ENCODE peak calls at places on chromosome 2, in four cellular contexts. K is tibial artery, J is OCI-LY7, N is iPS DF 6.9. R is an unnamed sample.

GRCh38 chr2:104487381-104487780 is 366.5 kb upstream of the POU3F3 start:
- DNase-seq in K (no peak), J (no peak), N (no peak), R (no peak)

GRCh38 chr2:75896779-75897366 is 186.2 kb upstream of the GCFC2 start:
- DNase-seq in J (peak), N (peak), K (no peak), R (no peak)

GRCh38 chr2:38702413-38702812 is 36.5 kb downstream of the GALM start:
- DNase-seq in J (no peak), N (no peak), K (peak), R (no peak)

GRCh38 chr2:60297296-60298010 is 256.0 kb downstream of the BCL11A start:
- DNase-seq in J (no peak), K (no peak), N (no peak), R (no peak)

GRCh38 chr2:136116813-136117390 is 1.0 kb downstream of the CXCR4 start:
- DNase-seq in K (no peak), N (no peak), J (peak), R (peak)

GRCh38 chr2:112140899-112141622 is 2.9 kb downstream of the FBLN7 start:
- DNase-seq in J (no peak), K (no peak), N (no peak), R (no peak)

GRCh38 chr2:182133195-182133891 is 147.7 kb downstream of the PPP1R1C start:
- DNase-seq in K (no peak), N (no peak), J (no peak), R (no peak)

GRCh38 chr2:10469301-10469700 is 21.2 kb upstream of the ODC1 start:
- DNase-seq in K (peak), N (no peak), J (no peak), R (no peak)

GRCh38 chr2:240929364-240930095 is 23.4 kb downstream of the CROCC2 start:
- DNase-seq in J (no peak), N (no peak), K (no peak), R (no peak)

GRCh38 chr2:73759287-73759764 is 20.6 kb downstream of the DUSP11 start:
- DNase-seq in K (no peak), N (no peak), J (no peak), R (no peak)

GRCh38 chr2:199760574-199760973 is 90.4 kb downstream of the FTCDNL1 start:
- DNase-seq in K (no peak), J (no peak), N (no peak), R (no peak)

GRCh38 chr2:238097201-238097987 is 2.7 kb upstream of the ESPNL start:
- DNase-seq in N (no peak), J (no peak), K (no peak), R (no peak)

GRCh38 chr2:217835931-217836881 is 166.6 kb downstream of the TNS1 start:
- DNase-seq in K (peak), N (no peak), J (no peak), R (peak)

GRCh38 chr2:36380624-36381481 is 25.3 kb downstream of the CRIM1 start:
- DNase-seq in K (peak), N (no peak), J (no peak), R (peak)

GRCh38 chr2:161228511-161229240 is 68.4 kb downstream of the TANK start:
- DNase-seq in J (no peak), N (no peak), K (no peak), R (no peak)

GRCh38 chr2:165428996-165429395 is 40.5 kb upstream of the CSRNP3 start:
- DNase-seq in K (no peak), N (no peak), J (no peak), R (no peak)

GRCh38 chr2:33392366-33392765 is 84.1 kb upstream of the RASGRP3 start:
- DNase-seq in N (no peak), J (no peak), K (no peak), R (no peak)

GRCh38 chr2:19569300-19569791 is 210.9 kb upstream of the OSR1 start:
- DNase-seq in J (no peak), K (no peak), N (no peak), R (no peak)

GRCh38 chr2:23027396-23027795 is 357.6 kb upstream of the KLHL29 start:
- DNase-seq in J (no peak), N (no peak), K (no peak), R (no peak)

GRCh38 chr2:226023383-226023782 is 623.9 kb downstream of the NYAP2 start:
- DNase-seq in K (no peak), J (peak), N (peak), R (no peak)

GRCh38 chr2:203685081-203685621 is 21.3 kb upstream of the CD28 start:
- DNase-seq in N (no peak), J (no peak), K (no peak), R (peak)

GRCh38 chr2:159606287-159606686 is 10.1 kb downstream of the BAZ2B start:
- DNase-seq in J (no peak), K (no peak), N (no peak), R (no peak)

GRCh38 chr2:205407984-205408383 is 274.3 kb upstream of the NRP2 start:
- DNase-seq in K (no peak), J (no peak), N (no peak), R (no peak)

DNA sequence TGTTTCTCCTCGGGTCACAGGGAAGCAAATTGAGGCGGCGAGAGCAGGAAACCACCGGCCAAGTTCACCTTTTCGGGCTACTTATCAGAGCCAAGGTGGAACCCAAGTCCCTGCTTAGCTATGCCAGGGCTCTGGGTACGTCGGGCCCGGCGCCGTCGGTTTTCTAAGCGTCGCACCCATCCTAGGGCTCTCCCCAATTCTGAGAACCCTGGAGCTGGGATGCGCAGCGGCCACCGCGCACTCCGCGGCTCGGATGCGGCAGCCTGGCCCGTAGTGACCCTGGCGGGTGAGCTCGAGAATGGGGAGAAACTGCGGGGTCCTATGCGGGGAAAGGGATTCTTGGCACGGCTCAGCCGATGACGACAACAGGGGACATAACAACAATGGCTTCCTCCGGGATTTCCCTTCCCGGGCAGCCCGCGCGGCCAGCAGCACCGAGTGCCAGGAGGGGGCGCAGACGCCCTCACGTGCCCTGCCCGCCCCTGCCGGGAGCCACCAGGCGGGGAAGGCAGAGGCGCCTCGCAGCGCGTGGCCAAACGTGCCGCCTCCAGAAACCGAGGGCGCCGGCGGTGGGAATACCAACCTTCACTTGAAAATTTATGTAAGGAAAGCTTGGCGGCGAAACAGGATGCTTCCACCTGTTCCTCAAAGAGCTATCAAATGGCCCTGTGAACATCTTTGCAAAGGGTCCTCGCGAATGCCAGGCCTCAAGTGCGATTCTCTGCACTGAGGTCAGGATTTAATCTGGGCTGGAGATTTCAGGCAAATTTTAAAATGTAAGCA is 2.1 kb upstream of the SLC30A3 start:
- DNase-seq in K (no peak), J (peak), N (no peak), R (peak)
- H3K4me3 ChIP-seq in K (peak), J (peak), N (peak), R (no peak)

DNA sequence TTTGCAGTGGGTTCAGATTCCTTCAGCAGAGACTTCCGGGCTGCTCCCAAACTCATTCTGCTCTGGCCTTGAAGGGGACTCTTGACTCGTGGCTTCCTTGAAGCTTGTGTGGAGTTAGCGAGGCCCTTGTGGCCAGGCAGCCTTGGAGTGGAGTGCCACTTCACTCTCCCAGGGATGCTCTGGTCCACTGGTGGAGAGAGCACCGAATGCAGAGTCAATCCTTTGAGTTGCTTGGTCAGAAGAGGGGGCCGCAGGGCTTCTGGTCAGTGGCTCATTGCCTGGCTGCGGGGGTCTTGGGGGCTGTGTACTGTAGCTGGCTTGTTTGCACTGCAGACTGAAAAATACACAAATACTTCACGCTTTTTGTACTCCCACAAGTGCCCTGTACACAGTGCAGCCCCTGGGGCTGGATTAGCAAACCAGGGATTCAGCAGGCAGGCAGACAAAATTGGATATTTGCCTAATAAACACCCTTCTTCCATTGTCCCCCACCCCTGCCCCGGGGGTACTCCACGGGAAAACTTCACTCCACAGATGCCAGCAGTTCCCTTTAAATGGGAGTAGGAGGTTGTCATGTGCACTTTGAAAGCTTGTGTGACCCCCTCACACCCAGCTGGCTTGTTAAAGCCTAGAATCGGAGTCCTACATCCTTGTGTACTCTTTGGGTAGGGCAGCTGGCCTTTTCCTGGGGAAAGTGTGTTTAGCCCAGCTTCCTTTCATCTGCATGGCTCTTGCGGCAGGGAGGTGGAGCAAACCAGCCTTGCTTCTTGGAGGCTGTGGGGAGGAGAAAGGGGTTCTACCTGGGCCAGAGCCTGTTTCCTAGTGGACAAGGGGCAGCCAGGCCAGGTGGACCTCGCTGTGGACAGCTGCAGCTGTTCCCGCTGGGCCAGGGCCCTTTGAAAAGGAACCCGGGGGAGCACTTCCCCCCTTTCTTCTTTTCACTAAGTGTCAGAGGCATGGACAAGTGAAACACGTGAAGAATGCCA is 3.4 kb downstream of the GLI2 start:
- DNase-seq in J (no peak), K (peak), N (no peak), R (no peak)
- H3K4me3 ChIP-seq in J (no peak), K (no peak), N (no peak), R (no peak)

DNA sequence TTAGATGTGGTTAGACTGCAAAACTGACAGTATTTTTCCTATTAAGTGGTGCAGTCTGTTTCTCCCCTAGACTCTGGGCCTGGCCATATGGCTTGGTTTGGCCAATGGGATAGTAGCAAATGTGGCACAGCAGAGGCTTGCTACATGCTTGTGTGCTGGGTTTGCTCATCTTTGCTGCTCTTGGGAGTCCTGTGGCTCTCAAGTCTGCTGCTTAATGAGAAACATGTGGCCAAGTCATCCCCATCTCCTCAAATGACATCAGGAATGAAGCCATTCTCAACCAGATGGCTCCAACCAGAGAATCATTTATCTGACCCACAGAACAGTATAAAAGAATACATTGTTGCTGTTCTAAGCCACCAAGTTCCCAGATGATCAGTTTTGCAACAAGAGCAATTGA is 57.1 kb upstream of the PAX3 start:
- DNase-seq in N (no peak), K (no peak), J (no peak), R (no peak)
- H3K4me3 ChIP-seq in N (no peak), K (no peak), J (no peak), R (no peak)

GRCh38 chr2:130388221-130388907 is 32.5 kb downstream of the PTPN18 start:
- DNase-seq in K (no peak), J (peak), N (no peak), R (no peak)
- H3K4me3 ChIP-seq in K (no peak), J (peak), N (no peak), R (no peak)

DNA sequence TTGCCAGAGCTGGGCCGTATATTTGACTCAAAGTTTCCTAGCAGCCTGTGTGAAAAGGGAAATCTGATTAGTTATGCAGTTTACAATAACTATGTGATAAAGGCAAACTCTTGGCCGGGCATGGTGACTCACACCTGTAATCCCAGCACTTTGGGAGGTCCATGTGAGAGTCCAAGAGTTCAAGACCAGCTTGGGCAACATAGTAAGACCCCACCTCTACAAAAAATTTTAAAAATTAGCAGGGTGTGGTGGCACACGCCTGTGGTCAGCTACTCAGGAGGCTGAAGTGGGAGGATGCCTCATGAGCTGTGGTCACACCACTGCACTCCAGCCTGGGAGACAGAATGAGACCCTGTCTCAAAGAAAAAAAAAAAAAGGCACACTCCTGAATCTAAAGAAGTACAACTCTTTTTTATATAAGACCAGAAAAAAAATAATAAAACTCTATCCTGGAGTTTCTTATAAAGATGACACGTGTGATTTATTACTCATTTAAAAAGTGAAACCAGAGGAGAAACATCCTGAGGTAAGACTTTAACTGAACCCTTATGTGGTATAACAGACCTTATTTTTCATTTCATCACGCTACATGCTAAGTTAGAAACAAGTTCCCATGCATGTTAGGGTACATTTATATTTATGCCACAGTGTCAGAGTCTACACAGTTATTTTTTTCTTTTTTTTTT is 32.6 kb upstream of the KCMF1 start:
- DNase-seq in J (no peak), N (no peak), K (no peak), R (no peak)
- H3K4me3 ChIP-seq in J (peak), N (no peak), K (no peak), R (no peak)